ENCODE peak calls at places on chromosome 16, in four cellular contexts. L is M059J, P is lower leg skin, A is T follicular helper cell. N is an unnamed sample.

GRCh38 chr16:27293343-27293742 is 20.4 kb upstream of the IL4R start:
- DNase-seq in L (no peak), P (peak), A (no peak), N (no peak)

GRCh38 chr16:84040823-84041391 is 1.7 kb downstream of the SLC38A8 start:
- DNase-seq in L (peak), P (no peak), A (no peak), N (peak)

GRCh38 chr16:733382-734207 is 6.7 kb downstream of the HAGHL start:
- DNase-seq in L (no peak), P (no peak), A (no peak), N (no peak)

GRCh38 chr16:19808061-19808621 is 76.5 kb downstream of the GPRC5B start:
- DNase-seq in L (peak), P (no peak), A (no peak), N (no peak)

GRCh38 chr16:85390511-85391174 is 222.5 kb upstream of the GSE1 start:
- DNase-seq in L (peak), P (peak), A (no peak), N (peak)

GRCh38 chr16:12231666-12232065 is 255.1 kb downstream of the SNX29 start:
- DNase-seq in L (peak), P (no peak), A (no peak), N (peak)

GRCh38 chr16:1800703-1801102 is 7.2 kb upstream of the IGFALS start:
- DNase-seq in L (no peak), P (no peak), A (no peak), N (no peak)

GRCh38 chr16:15539197-15539596 is 103.8 kb downstream of the MARF1 start:
- DNase-seq in L (no peak), P (no peak), A (no peak), N (no peak)

GRCh38 chr16:15677447-15677846 is 27.4 kb downstream of the NDE1 start:
- DNase-seq in L (no peak), P (no peak), A (no peak), N (no peak)

GRCh38 chr16:73082608-73083007 is 34.7 kb upstream of the ZFHX3 start:
- DNase-seq in L (peak), P (no peak), A (no peak), N (peak)

GRCh38 chr16:765488-765865 is 4.9 kb downstream of the MSLN start:
- DNase-seq in L (no peak), P (no peak), A (no peak), N (no peak)

GRCh38 chr16:15643453-15644305 is 725 bp upstream of the MARF1 start:
- DNase-seq in L (peak), P (no peak), A (no peak), N (peak)

GRCh38 chr16:19926449-19927390 is 42.1 kb upstream of the GPRC5B start:
- DNase-seq in L (peak), P (no peak), A (no peak), N (peak)

GRCh38 chr16:89026121-89026612 is 49.2 kb upstream of the CBFA2T3 start:
- DNase-seq in L (peak), P (no peak), A (no peak), N (peak)

GRCh38 chr16:27727941-27728340 is 178.0 kb downstream of the KATNIP start:
- DNase-seq in L (no peak), P (no peak), A (no peak), N (no peak)

GRCh38 chr16:76676356-76676755 is 399.2 kb downstream of the CNTNAP4 start:
- DNase-seq in L (no peak), P (no peak), A (no peak), N (no peak)

GRCh38 chr16:82657239-82657638 is 30.5 kb downstream of the CDH13 start:
- DNase-seq in L (no peak), P (no peak), A (no peak), N (peak)

GRCh38 chr16:2090481-2090797 is 42.7 kb downstream of the TSC2 start:
- DNase-seq in L (no peak), P (no peak), A (no peak), N (no peak)

GRCh38 chr16:20918486-20919239 is 18.1 kb downstream of the LYRM1 start:
- DNase-seq in L (no peak), P (peak), A (no peak), N (peak)

GRCh38 chr16:67841198-67841815 is 813 bp upstream of the THAP11 start:
- DNase-seq in L (no peak), P (no peak), A (no peak), N (no peak)

GRCh38 chr16:51408357-51408756 is 257.3 kb upstream of the SALL1 start:
- DNase-seq in L (peak), P (no peak), A (no peak), N (peak)

GRCh38 chr16:2719328-2720062 is 529 bp downstream of the PRSS27 start:
- DNase-seq in L (peak), P (no peak), A (no peak), N (no peak)

GRCh38 chr16:84905965-84906460 is 86.2 kb downstream of the CRISPLD2 start:
- DNase-seq in L (no peak), P (no peak), A (no peak), N (no peak)

GRCh38 chr16:28136751-28137434 is 73.4 kb upstream of the GSG1L start:
- DNase-seq in L (no peak), P (no peak), A (peak), N (no peak)

GRCh38 chr16:84054271-84054670 is 11.7 kb upstream of the SLC38A8 start:
- DNase-seq in L (no peak), P (peak), A (no peak), N (no peak)

GRCh38 chr16:81277681-81278080 is 37.1 kb upstream of the GAN start:
- DNase-seq in L (no peak), P (no peak), A (no peak), N (no peak)

GRCh38 chr16:25126820-25127232 is 15.3 kb downstream of the LCMT1 start:
- DNase-seq in L (peak), P (no peak), A (no peak), N (peak)

GRCh38 chr16:51237861-51238378 is 86.8 kb upstream of the SALL1 start:
- DNase-seq in L (no peak), P (no peak), A (no peak), N (no peak)